ENCODE peak calls at places on chromosomes 13 and 19, in four cellular contexts. M is AG08396; A is CD4-positive, alpha-beta T cell; C is cortex of kidney. P is an unnamed sample.

GRCh38 chr19:8697671-8698432 is 743 bp downstream of the ACTL9 start:
- DNase-seq in C (no peak), M (no peak), A (no peak), P (no peak)

GRCh38 chr19:6828698-6829633 is 56.5 kb downstream of the VAV1 start:
- DNase-seq in C (no peak), A (no peak), M (no peak), P (no peak)

GRCh38 chr13:97225533-97225932 is 3.4 kb downstream of the MBNL2 start:
- DNase-seq in A (no peak), C (no peak), M (no peak), P (no peak)

GRCh38 chr19:45769054-45769782 is at the start of gene SIX5:
- DNase-seq in C (no peak), A (peak; percentile 92), M (peak; percentile 99), P (peak; percentile 87)

GRCh38 chr13:83692800-83693199 is 189.5 kb downstream of the SLITRK1 start:
- DNase-seq in C (no peak), A (no peak), M (no peak), P (no peak)

GRCh38 chr13:113044431-113045114 is 61.0 kb upstream of the F7 start:
- DNase-seq in M (peak; percentile 63), C (no peak), A (no peak), P (no peak)

GRCh38 chr19:29299416-29300380 is 86.7 kb upstream of the UQCRFS1 start:
- DNase-seq in A (no peak), C (no peak), M (no peak), P (no peak)

GRCh38 chr19:48540110-48540509 is 11.9 kb upstream of the SULT2B1 start:
- DNase-seq in C (no peak), A (no peak), M (no peak), P (no peak)

GRCh38 chr19:5147971-5148793 is 179.3 kb downstream of the KDM4B start:
- DNase-seq in M (no peak), C (no peak), A (peak; percentile 25), P (no peak)

GRCh38 chr19:44741841-44742352 is 6.6 kb upstream of the BCL3 start:
- DNase-seq in A (no peak), C (no peak), M (peak; percentile 94), P (no peak)

GRCh38 chr13:55394470-55394869 is 1746.2 kb upstream of the PRR20A start:
- DNase-seq in M (no peak), A (no peak), C (no peak), P (no peak)

GRCh38 chr19:43705729-43706128 is 10.1 kb upstream of the IRGC start:
- DNase-seq in M (no peak), C (no peak), A (no peak), P (no peak)

GRCh38 chr13:109576331-109576813 is 210.0 kb downstream of the IRS2 start:
- DNase-seq in C (no peak), M (no peak), A (no peak), P (no peak)

GRCh38 chr13:113187263-113187669 is 21.2 kb downstream of the PCID2 start:
- DNase-seq in M (peak; percentile 94), A (no peak), C (no peak), P (no peak)